ENCODE peak calls at places on chromosome 21, in seven cellular contexts. W, N, K, G, Q, S and L are unnamed samples.
A peak's percentile ranks its signal among the peaks of the same experiment; 100 is the strongest.

GRCh38 chr21:30695956-30696355 is 22.6 kb downstream of the KRTAP21-3 start:
- DNase-seq in S (no peak), K (no peak), G (no peak), N (no peak), W (no peak), Q (no peak), L (no peak)

GRCh38 chr21:31671931-31672330 is 12.4 kb downstream of the SOD1 start:
- DNase-seq in S (no peak), G (no peak), W (no peak), N (no peak), Q (no peak), K (no peak), L (no peak)

GRCh38 chr21:39386194-39386593 is 37.3 kb upstream of the HMGN1 start:
- DNase-seq in N (no peak), G (peak; percentile 50), S (no peak), Q (peak; percentile 56), W (no peak), K (peak; percentile 84), L (no peak)

GRCh38 chr21:40793057-40793456 is 53.9 kb downstream of the DSCAM start:
- DNase-seq in Q (no peak), K (no peak), N (no peak), S (no peak), G (no peak), W (no peak), L (no peak)

GRCh38 chr21:15140321-15141019 is 75.7 kb upstream of the NRIP1 start:
- DNase-seq in W (no peak), S (peak; percentile 85), K (no peak), Q (peak; percentile 74), G (no peak), N (no peak), L (no peak)

GRCh38 chr21:36507397-36508018 is 27.6 kb upstream of the CLDN14 start:
- DNase-seq in W (no peak), S (no peak), G (no peak), Q (no peak), K (no peak), N (no peak), L (peak; percentile 13)

GRCh38 chr21:28283652-28284490 is 708.8 kb downstream of the LTN1 start:
- DNase-seq in S (peak; percentile 56), K (no peak), N (no peak), G (no peak), Q (no peak), W (no peak), L (no peak)

GRCh38 chr21:26845066-26845749 is at the start of gene ADAMTS1:
- DNase-seq in G (peak; percentile 98), N (no peak), K (no peak), Q (peak; percentile 91), S (peak; percentile 95), W (peak; percentile 97), L (no peak)

GRCh38 chr21:39353295-39353694 is 4.4 kb upstream of the HMGN1 start:
- DNase-seq in Q (no peak), S (no peak), G (no peak), W (no peak), N (no peak), K (no peak), L (no peak)

GRCh38 chr21:38041493-38041892 is 125.2 kb upstream of the KCNJ6 start:
- DNase-seq in G (no peak), Q (no peak), W (no peak), K (no peak), S (no peak), N (no peak), L (no peak)

GRCh38 chr21:28410264-28410663 is 582.4 kb downstream of the LTN1 start:
- DNase-seq in N (no peak), K (peak; percentile 25), Q (no peak), S (no peak), G (no peak), W (no peak), L (no peak)

GRCh38 chr21:45586289-45586858 is 44.1 kb upstream of the SLC19A1 start:
- DNase-seq in Q (no peak), S (no peak), W (no peak), N (no peak), G (no peak), K (peak; percentile 19), L (no peak)

GRCh38 chr21:33937931-33938339 is 22.3 kb upstream of the ATP5PO start:
- DNase-seq in N (peak; percentile 19), G (no peak), W (no peak), S (no peak), Q (no peak), K (peak; percentile 30), L (no peak)

GRCh38 chr21:31885146-31885545 is 12.3 kb downstream of the HUNK start:
- DNase-seq in G (no peak), N (no peak), Q (no peak), S (no peak), K (no peak), W (peak; percentile 42), L (no peak)

GRCh38 chr21:35563885-35564451 is 496.4 kb downstream of the SETD4 start:
- DNase-seq in K (peak; percentile 97), G (peak; percentile 21), Q (peak; percentile 70), S (peak; percentile 59), W (peak; percentile 69), N (no peak), L (no peak)

GRCh38 chr21:44953628-44954021 is 13.8 kb downstream of the SLX9 start:
- DNase-seq in K (no peak), Q (no peak), W (no peak), N (no peak), G (no peak), S (no peak), L (no peak)

GRCh38 chr21:24445517-24445916 is 1161.8 kb downstream of the MRPL39 start:
- DNase-seq in G (no peak), Q (no peak), K (no peak), S (no peak), N (no peak), W (no peak), L (no peak)

GRCh38 chr21:41878831-41879189 is 334 bp downstream of the PRDM15 start:
- DNase-seq in N (no peak), G (peak; percentile 79), K (peak; percentile 86), W (peak; percentile 88), S (peak; percentile 90), Q (peak; percentile 77), L (peak; percentile 91)
- H3K4me3 ChIP-seq in N (peak overlapping the region; percentile 81), G (peak overlapping the region; percentile 89), K (peak overlapping the region; percentile 81), W (peak overlapping the region; percentile 75), S (no peak overlapping the region), Q (peak overlapping the region; percentile 79), L (peak overlapping the region; percentile 81)

GRCh38 chr21:42079939-42080787 is 9.0 kb downstream of the UMODL1 start:
- DNase-seq in K (peak; percentile 79), S (no peak), Q (no peak), W (no peak), N (no peak), G (no peak), L (no peak)

GRCh38 chr21:42079008-42079938 is 8.2 kb downstream of the UMODL1 start:
- DNase-seq in G (no peak), Q (no peak), S (no peak), W (no peak), K (no peak), N (no peak), L (no peak)

GRCh38 chr21:42073140-42074099 is 2.3 kb downstream of the UMODL1 start:
- DNase-seq in W (no peak), K (peak; percentile 22), N (no peak), G (no peak), S (no peak), Q (no peak), L (peak; percentile 34)

GRCh38 chr21:42071146-42071737 is at the start of gene UMODL1:
- DNase-seq in W (no peak), G (no peak), K (no peak), S (no peak), Q (no peak), N (no peak), L (no peak)

GRCh38 chr21:42075686-42076471 is 4.8 kb downstream of the UMODL1 start:
- DNase-seq in Q (no peak), S (no peak), G (no peak), W (no peak), K (no peak), N (no peak), L (no peak)
- TF ChIP-seq CTCF in Q (no peak), S (no peak), G (no peak), W (no peak), K (no peak), N (no peak), L (no peak)

DNA sequence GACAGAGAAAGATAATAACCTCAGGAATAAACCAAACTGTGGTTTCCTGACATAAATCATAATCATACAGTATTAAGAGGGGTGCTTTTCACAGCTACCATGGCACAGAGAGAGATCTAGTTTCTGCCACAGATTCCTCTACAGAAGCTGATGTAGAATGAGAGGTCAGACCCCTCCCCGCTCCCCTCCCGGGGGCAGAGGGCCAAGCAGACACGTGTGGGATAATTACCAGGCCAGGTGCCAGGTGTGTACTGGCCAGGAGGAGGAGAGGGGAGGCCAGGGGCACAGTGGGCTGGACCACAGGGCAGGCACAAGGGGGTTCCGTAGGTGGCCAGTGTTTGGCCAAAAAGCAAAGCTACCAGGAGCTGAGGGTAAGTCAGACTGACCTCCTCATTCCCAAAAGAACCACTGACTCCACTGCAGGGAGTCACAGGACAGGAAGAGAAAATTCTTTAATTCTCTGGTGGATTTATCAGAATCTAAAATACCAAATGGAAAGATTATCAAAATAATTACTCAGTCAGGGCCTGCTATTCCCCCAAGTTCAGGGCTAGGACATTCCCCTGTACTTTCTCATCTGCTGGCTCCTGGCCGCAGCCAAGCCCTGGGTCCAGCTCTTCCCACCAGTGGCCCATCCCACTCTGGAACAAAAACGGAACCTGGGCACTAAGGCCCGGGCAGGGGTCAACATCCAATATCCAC is 30.0 kb downstream of the C2CD2 start:
- DNase-seq in Q (no peak), W (peak; percentile 76), S (no peak), K (no peak), N (no peak), G (peak; percentile 36), L (no peak)
- H3K4me3 ChIP-seq in Q (no peak overlapping the region), W (peak overlapping the region; percentile 6), S (no peak overlapping the region), K (no peak overlapping the region), N (no peak overlapping the region), G (no peak overlapping the region), L (peak overlapping the region; percentile 70)

DNA sequence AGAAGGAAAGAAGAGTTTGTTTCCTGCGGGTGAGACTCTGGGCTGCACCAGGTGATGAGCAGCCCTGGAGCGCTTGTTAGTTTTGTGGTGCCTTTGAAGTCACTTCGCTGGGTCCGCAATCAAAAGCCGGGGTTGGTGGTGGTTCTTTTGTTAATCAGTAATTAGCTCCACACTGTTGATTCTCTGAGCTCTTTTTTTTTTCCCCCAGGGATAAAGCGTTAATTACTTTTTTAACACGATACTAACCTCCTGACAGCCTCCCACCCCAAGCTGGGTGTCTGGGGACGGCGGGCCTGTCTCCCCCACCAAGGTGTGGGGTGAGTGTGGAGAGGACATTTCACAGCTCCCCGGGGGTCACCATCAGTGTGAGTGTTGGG is 56.6 kb downstream of the AGPAT3 start:
- DNase-seq in K (no peak), N (no peak), Q (no peak), G (no peak), S (peak; percentile 59), W (no peak), L (no peak)
- TF ChIP-seq CTCF in K (no peak), N (no peak), Q (no peak), G (no peak), S (no peak), W (no peak), L (no peak)